ENCODE peak calls at places on chromosomes 7 and 10, in four cellular contexts. D is lower lobe of right lung, W is IMR-90, Q is uterus. I is an unnamed sample.

GRCh38 chr10:18607979-18608378 is 43.4 kb downstream of the NSUN6 start:
- DNase-seq in D (no peak), W (peak; percentile 31), Q (no peak), I (no peak)

GRCh38 chr10:83922246-83922860 is 217.0 kb upstream of the GHITM start:
- DNase-seq in D (no peak), W (no peak), Q (no peak), I (no peak)

GRCh38 chr7:140927351-140927750 is 2.6 kb upstream of the BRAF start:
- DNase-seq in D (no peak), W (no peak), Q (no peak), I (no peak)

GRCh38 chr10:1180836-1181235 is 124.7 kb downstream of the WDR37 start:
- DNase-seq in D (no peak), W (no peak), Q (no peak), I (no peak)

GRCh38 chr7:921071-921461 is 33.4 kb downstream of the ADAP1 start:
- DNase-seq in D (peak; percentile 36), W (no peak), Q (no peak), I (no peak)

GRCh38 chr7:129054438-129055293 is at the start of gene TNPO3:
- DNase-seq in D (peak; percentile 94), W (peak; percentile 88), Q (peak; percentile 94), I (peak; percentile 95)

GRCh38 chr7:147300293-147300692 is 1183.7 kb downstream of the CNTNAP2 start:
- DNase-seq in D (no peak), W (no peak), Q (no peak), I (no peak)

GRCh38 chr7:35004531-35005096 is 32.7 kb downstream of the DPY19L1 start:
- DNase-seq in D (no peak), W (peak; percentile 35), Q (no peak), I (peak; percentile 66)

GRCh38 chr10:4651404-4652037 is 174.5 kb upstream of the AKR1E2 start:
- DNase-seq in D (no peak), W (no peak), Q (no peak), I (no peak)

GRCh38 chr10:18545626-18546025 is 105.8 kb downstream of the NSUN6 start:
- DNase-seq in D (no peak), W (peak; percentile 51), Q (no peak), I (no peak)

GRCh38 chr7:1158203-1159126 is 1.5 kb downstream of the ZFAND2A start:
- DNase-seq in D (no peak), W (no peak), Q (no peak), I (no peak)

GRCh38 chr10:48459270-48460147 is 145.4 kb downstream of the ARHGAP22 start:
- DNase-seq in D (no peak), W (no peak), Q (peak; percentile 8), I (peak; percentile 37)

GRCh38 chr7:78017621-78018100 is 219.1 kb downstream of the PHTF2 start:
- DNase-seq in D (no peak), W (no peak), Q (no peak), I (no peak)

GRCh38 chr10:49273082-49273465 is 25.9 kb upstream of the C10orf71 start:
- DNase-seq in D (no peak), W (no peak), Q (no peak), I (no peak)

GRCh38 chr10:113108180-113108835 is 158.3 kb downstream of the TCF7L2 start:
- DNase-seq in D (peak; percentile 60), W (no peak), Q (no peak), I (no peak)

GRCh38 chr10:17423641-17424186 is 30.7 kb downstream of the ST8SIA6 start:
- DNase-seq in D (no peak), W (no peak), Q (no peak), I (no peak)

GRCh38 chr7:70568674-70569334 is 563.1 kb upstream of the GALNT17 start:
- DNase-seq in D (no peak), W (no peak), Q (no peak), I (no peak)

GRCh38 chr10:32205666-32206065 is 141.3 kb downstream of the EPC1 start:
- DNase-seq in D (no peak), W (peak; percentile 44), Q (no peak), I (peak; percentile 38)

GRCh38 chr10:43316988-43317387 is 50.1 kb upstream of the RASGEF1A start:
- DNase-seq in D (no peak), W (no peak), Q (no peak), I (no peak)

GRCh38 chr7:119733480-119733879 is 539.5 kb upstream of the KCND2 start:
- DNase-seq in D (no peak), W (peak; percentile 1), Q (no peak), I (no peak)

GRCh38 chr7:84792232-84792882 is 394.5 kb downstream of the SEMA3D start:
- DNase-seq in D (no peak), W (no peak), Q (no peak), I (no peak)

GRCh38 chr7:120480472-120480871 is 207.5 kb downstream of the KCND2 start:
- DNase-seq in D (no peak), W (no peak), Q (no peak), I (no peak)

GRCh38 chr10:78549536-78549935 is 515.9 kb downstream of the RPS24 start:
- DNase-seq in D (no peak), W (no peak), Q (no peak), I (no peak)

GRCh38 chr7:154915600-154915999 is 87.3 kb downstream of the PAXIP1 start:
- DNase-seq in D (no peak), W (no peak), Q (no peak), I (no peak)

GRCh38 chr10:77289790-77290189 is 347.8 kb downstream of the KCNMA1 start:
- DNase-seq in D (no peak), W (no peak), Q (no peak), I (no peak)

GRCh38 chr10:59830601-59831259 is 75.6 kb downstream of the CCDC6 start:
- DNase-seq in D (no peak), W (peak; percentile 56), Q (peak; percentile 54), I (peak; percentile 60)

GRCh38 chr10:649798-650690 is 39.4 kb downstream of the DIP2C start:
- DNase-seq in D (no peak), W (peak; percentile 82), Q (peak; percentile 72), I (peak; percentile 69)

GRCh38 chr10:132078746-132079345 is 13.1 kb downstream of the JAKMIP3 start:
- DNase-seq in D (no peak), W (no peak), Q (no peak), I (no peak)

GRCh38 chr7:14924398-14924797 is 21.8 kb upstream of the DGKB start:
- DNase-seq in D (no peak), W (no peak), Q (no peak), I (no peak)

GRCh38 chr7:44257618-44258422 is 57.0 kb downstream of the YKT6 start:
- DNase-seq in D (peak; percentile 83), W (peak; percentile 89), Q (peak; percentile 31), I (peak; percentile 79)

DNA sequence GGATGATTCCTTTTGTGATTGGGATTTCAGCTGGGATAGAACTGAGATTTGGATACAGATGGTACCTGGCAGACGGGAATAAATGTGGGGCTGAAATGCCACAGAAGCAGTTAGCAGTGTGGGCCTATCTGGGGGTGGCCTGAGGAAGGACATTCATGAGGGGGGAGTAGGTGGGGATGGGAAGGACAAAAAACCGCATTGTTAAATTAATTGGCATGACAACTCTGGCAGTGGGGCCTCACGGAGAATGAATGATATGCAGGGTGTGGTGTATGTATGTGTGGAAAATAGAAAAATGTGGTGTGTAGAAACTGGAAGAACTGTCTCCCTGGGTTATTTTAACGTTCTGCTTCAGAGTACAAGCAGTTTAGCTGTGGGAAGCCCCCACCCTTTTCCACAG is 17.8 kb downstream of the SDK1 start:
- DNase-seq in D (no peak), W (no peak), Q (no peak), I (no peak)
- H3K27ac ChIP-seq in D (no peak overlapping the region), W (no peak overlapping the region), Q (no peak overlapping the region), I (no peak overlapping the region)

GRCh38 chr10:37489658-37490003 is 364.2 kb downstream of the ANKRD30A start:
- DNase-seq in D (no peak), W (no peak), Q (no peak), I (no peak)

GRCh38 chr10:37490266-37490665 is 364.9 kb downstream of the ANKRD30A start:
- DNase-seq in D (no peak), W (no peak), Q (no peak), I (peak; percentile 69)

DNA sequence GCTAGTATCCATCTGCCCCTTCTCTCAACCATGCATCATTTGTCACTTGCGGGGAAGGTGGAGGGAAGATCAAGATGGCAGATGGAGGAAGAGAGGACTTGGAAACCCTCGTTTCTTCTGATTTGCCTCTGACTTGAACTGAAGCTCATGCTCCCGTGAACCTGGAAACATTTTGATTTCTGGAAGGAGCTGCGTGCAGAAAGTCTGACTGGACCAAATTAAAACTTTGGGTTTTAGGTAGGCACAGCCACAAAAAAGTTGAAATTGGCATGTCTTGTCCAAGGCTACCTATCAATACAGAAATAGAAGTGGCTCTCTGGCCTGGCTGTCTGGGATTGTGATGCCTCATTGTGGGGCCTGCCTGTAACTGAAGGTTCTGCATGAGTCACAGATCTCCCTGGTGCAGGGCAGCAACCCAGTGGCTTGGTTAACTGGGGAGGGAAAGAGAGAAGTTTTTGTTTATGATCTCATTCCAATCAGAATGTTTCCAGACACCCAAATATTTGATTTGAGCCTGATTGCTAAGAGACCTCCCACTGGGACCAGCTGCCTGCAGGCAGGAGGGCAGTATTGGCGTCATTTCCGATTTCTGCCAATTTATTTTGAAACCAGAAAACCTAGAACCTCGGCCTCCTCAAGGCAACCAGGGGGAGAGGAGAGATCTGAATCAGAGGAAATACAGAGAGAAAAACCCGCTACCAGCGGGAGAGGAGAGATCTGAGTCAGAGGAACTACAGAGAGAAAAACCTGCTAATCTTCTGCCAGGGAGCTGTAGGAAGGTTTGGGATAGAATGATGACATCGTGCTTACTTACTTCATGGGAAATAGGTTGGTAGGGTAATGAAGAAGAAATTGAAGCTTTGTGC is 363.6 kb downstream of the ANKRD30A start:
- DNase-seq in D (no peak), W (no peak), Q (peak; percentile 15), I (peak; percentile 92)
- H3K9me3 ChIP-seq in D (no peaks in the 10 kb centered on the region), W (peaks cover 15% of the 10 kb centered on the region), Q (no peaks in the 10 kb centered on the region), I (no peaks in the 10 kb centered on the region)

DNA sequence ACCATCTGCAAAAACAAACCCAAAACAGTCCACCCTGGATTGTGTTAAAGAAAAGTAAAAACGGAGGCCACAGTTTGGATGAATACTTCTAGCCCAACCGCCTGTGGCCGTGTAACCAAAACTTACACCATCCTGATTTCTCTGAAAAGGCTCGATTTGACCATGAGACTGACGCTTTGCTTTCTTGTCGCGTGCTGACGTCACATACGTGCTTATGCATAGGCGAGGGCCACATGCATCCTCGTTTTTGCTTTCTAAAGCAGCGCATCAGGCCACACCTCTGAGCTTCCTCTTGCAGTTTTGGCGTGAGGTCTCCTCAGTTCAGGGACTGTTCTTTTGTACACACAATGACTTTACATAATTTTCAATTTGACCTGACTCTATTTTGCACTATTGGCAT is 526.6 kb downstream of the GLRX3 start:
- DNase-seq in D (no peak), W (no peak), Q (no peak), I (no peak)
- H3K27ac ChIP-seq in D (no peak overlapping the region), W (no peak overlapping the region), Q (no peak overlapping the region), I (no peak overlapping the region)

GRCh38 chr7:157885140-157885539 is 548.3 kb downstream of the DNAJB6 start:
- DNase-seq in D (no peak), W (no peak), Q (no peak), I (no peak)
- H3K9me3 ChIP-seq in D (peaks cover 7% of the 10 kb centered on the region), W (peaks cover 45% of the 10 kb centered on the region), Q (no peaks in the 10 kb centered on the region), I (peaks cover 3% of the 10 kb centered on the region)

DNA sequence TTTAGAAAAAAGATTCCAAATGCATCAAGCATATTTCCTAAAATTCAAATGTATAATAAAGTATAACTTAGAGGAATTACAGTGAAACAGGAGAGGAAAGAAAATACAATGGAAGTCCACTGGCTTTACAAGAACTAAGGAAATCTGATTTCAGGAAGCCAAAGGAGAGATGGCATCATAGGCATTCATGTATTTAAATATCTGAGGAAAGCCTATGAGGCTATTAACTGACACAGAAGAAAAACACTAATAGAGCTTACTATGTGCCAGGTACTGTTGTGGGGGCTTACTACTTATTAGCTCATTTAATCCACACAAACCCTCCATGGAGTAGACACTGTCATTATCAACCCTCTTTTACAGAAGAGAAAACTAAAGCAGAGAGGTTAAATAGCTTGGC is 92.2 kb downstream of the SRPK2 start:
- DNase-seq in D (no peak), W (no peak), Q (no peak), I (no peak)
- H3K27ac ChIP-seq in D (no peak overlapping the region), W (no peak overlapping the region), Q (no peak overlapping the region), I (no peak overlapping the region)